ENCODE peak calls at places on chromosome 10, in six cellular contexts. M, U, V, D, B and R are unnamed samples.
A peak's percentile ranks its signal among the peaks of the same experiment; 100 is the strongest.

GRCh38 chr10:49550563-49550962 is 11.6 kb upstream of the ERCC6 start:
- DNase-seq in M (no peak), U (no peak), V (no peak), D (no peak), B (no peak), R (no peak)

GRCh38 chr10:35388197-35388596 is 51.9 kb downstream of the CCNY start:
- DNase-seq in M (no peak), U (no peak), V (no peak), D (no peak), B (no peak), R (no peak)

GRCh38 chr10:132654121-132654571 is 116.6 kb downstream of the INPP5A start:
- DNase-seq in M (no peak), U (no peak), V (no peak), D (no peak), B (peak; percentile 54), R (no peak)

GRCh38 chr10:58266003-58266825 is 1.5 kb downstream of the IPMK start:
- DNase-seq in M (no peak), U (no peak), V (no peak), D (no peak), B (no peak), R (no peak)

GRCh38 chr10:9222917-9223316 is 1168.4 kb downstream of the GATA3 start:
- DNase-seq in M (no peak), U (no peak), V (no peak), D (no peak), B (no peak), R (no peak)

GRCh38 chr10:91711885-91712284 is 79.0 kb upstream of the PPP1R3C start:
- DNase-seq in M (no peak), U (no peak), V (no peak), D (no peak), B (no peak), R (no peak)

GRCh38 chr10:100997364-100998182 is 2.0 kb upstream of the LZTS2 start:
- DNase-seq in M (peak; percentile 69), U (peak; percentile 84), V (peak; percentile 29), D (peak; percentile 62), B (peak; percentile 79), R (peak; percentile 77)

GRCh38 chr10:51910189-51910588 is 210.8 kb upstream of the CSTF2T start:
- DNase-seq in M (no peak), U (no peak), V (no peak), D (no peak), B (no peak), R (no peak)

GRCh38 chr10:72310241-72310633 is 36.5 kb downstream of the DDIT4 start:
- DNase-seq in M (no peak), U (no peak), V (no peak), D (no peak), B (no peak), R (no peak)

GRCh38 chr10:124604214-124605000 is 139.8 kb downstream of the FAM53B start:
- DNase-seq in M (no peak), U (no peak), V (no peak), D (no peak), B (peak; percentile 60), R (no peak)

GRCh38 chr10:10788761-10789160 is 228.9 kb upstream of the CELF2 start:
- DNase-seq in M (no peak), U (no peak), V (no peak), D (no peak), B (no peak), R (no peak)

GRCh38 chr10:119665901-119666708 is 14.9 kb downstream of the BAG3 start:
- DNase-seq in M (no peak), U (no peak), V (no peak), D (no peak), B (no peak), R (no peak)

GRCh38 chr10:121698902-121699301 is 100.7 kb upstream of the FGFR2 start:
- DNase-seq in M (no peak), U (no peak), V (no peak), D (no peak), B (no peak), R (no peak)

GRCh38 chr10:124000792-124001201 is 92.6 kb downstream of the CHST15 start:
- DNase-seq in M (no peak), U (no peak), V (no peak), D (no peak), B (no peak), R (peak; percentile 9)